ENCODE peak calls at places on chromosomes 13 and 19, in nine cellular contexts. Y, A, W, B, Q, P, H, Z and M are unnamed samples. For H3K4me1, the result is how much of the 10 kb centered on the place peaks cover.

GRCh38 chr13:34416833-34417425 is 525.1 kb upstream of the NBEA start:
- DNase-seq in Z (no peak), P (no peak), A (peak), H (no peak), W (peak), Q (peak), Y (peak), B (no peak), M (peak)

GRCh38 chr19:38478273-38478971 is 44.9 kb downstream of the RYR1 start:
- DNase-seq in B (no peak), Q (peak), H (no peak), Z (no peak), A (no peak), P (no peak), Y (peak), W (no peak), M (no peak)

GRCh38 chr13:25489238-25489637 is 117.5 kb downstream of the ATP8A2 start:
- DNase-seq in A (no peak), H (no peak), Q (no peak), P (no peak), B (no peak), Z (no peak), Y (no peak), W (no peak), M (no peak)

GRCh38 chr19:28213476-28214082 is 999.4 kb downstream of the UQCRFS1 start:
- DNase-seq in P (no peak), W (no peak), Z (no peak), A (no peak), H (no peak), B (no peak), Q (no peak), Y (no peak), M (no peak)

GRCh38 chr13:50375792-50376191 is 360.5 kb downstream of the KCNRG start:
- DNase-seq in Z (no peak), Q (peak), H (no peak), W (no peak), P (no peak), A (no peak), B (no peak), Y (peak), M (no peak)

GRCh38 chr19:925912-926594 is at the start of gene ARID3A:
- DNase-seq in W (no peak), P (no peak), H (no peak), Q (peak), A (peak), Y (no peak), Z (no peak), B (no peak), M (peak)

GRCh38 chr13:45765464-45765863 is 63.3 kb downstream of the CBY2 start:
- DNase-seq in W (no peak), Y (no peak), A (no peak), H (no peak), Z (no peak), P (no peak), B (no peak), Q (no peak), M (no peak)

GRCh38 chr13:34161829-34162544 is 344.0 kb downstream of the RFC3 start:
- DNase-seq in A (no peak), B (no peak), Z (no peak), P (no peak), H (no peak), Q (peak), Y (peak), W (no peak), M (no peak)

GRCh38 chr19:43634877-43635560 is 4.6 kb downstream of the CADM4 start:
- DNase-seq in Y (no peak), H (no peak), Z (no peak), P (no peak), A (no peak), W (no peak), Q (peak), B (no peak), M (no peak)

GRCh38 chr19:41711376-41712261 is 3.2 kb downstream of the CEACAM5 start:
- DNase-seq in H (no peak), B (no peak), Y (no peak), W (no peak), P (no peak), A (no peak), Z (no peak), Q (no peak), M (peak)

GRCh38 chr19:8973501-8974091 is 36.6 kb downstream of the MUC16 start:
- DNase-seq in Y (peak), W (no peak), B (no peak), H (no peak), A (no peak), Q (peak), Z (no peak), P (no peak), M (no peak)

GRCh38 chr19:45952691-45953505 is 20.8 kb downstream of the NOVA2 start:
- DNase-seq in Y (peak), P (peak), W (no peak), Z (peak), Q (peak), H (no peak), B (no peak), A (no peak), M (peak)

GRCh38 chr13:67330149-67330548 is 100.0 kb upstream of the PCDH9 start:
- DNase-seq in B (no peak), P (no peak), Z (no peak), Q (peak), Y (no peak), H (no peak), W (no peak), A (no peak), M (no peak)

GRCh38 chr13:28355822-28356371 is 139.0 kb downstream of the FLT1 start:
- DNase-seq in P (no peak), A (no peak), Z (no peak), Q (peak), Y (no peak), B (no peak), H (no peak), W (no peak), M (no peak)

GRCh38 chr19:28644261-28644660 is 568.7 kb downstream of the UQCRFS1 start:
- DNase-seq in Q (no peak), H (no peak), W (no peak), B (no peak), Z (no peak), Y (no peak), P (no peak), A (no peak), M (no peak)

GRCh38 chr19:4472174-4472974 is at the start of gene HDGFL2:
- DNase-seq in Y (no peak), B (no peak), P (no peak), A (peak), W (no peak), Q (no peak), H (no peak), Z (no peak), M (no peak)

GRCh38 chr13:99432637-99433542 is 68.4 kb upstream of the TM9SF2 start:
- DNase-seq in W (peak), B (peak), Y (peak), A (peak), H (peak), P (peak), Z (peak), Q (peak), M (peak)

GRCh38 chr13:113034451-113035208 is 65.6 kb downstream of the MCF2L start:
- DNase-seq in P (no peak), Z (no peak), W (peak), Q (peak), B (no peak), Y (peak), H (no peak), A (peak), M (peak)

GRCh38 chr13:98222081-98222554 is 45.0 kb upstream of the RNF113B start:
- DNase-seq in Z (no peak), Q (peak), H (no peak), P (no peak), B (no peak), A (no peak), Y (peak), W (no peak), M (peak)

GRCh38 chr13:69040898-69041297 is 1066.7 kb upstream of the ATXN8OS start:
- DNase-seq in P (no peak), A (no peak), H (no peak), W (no peak), Z (no peak), Q (no peak), B (no peak), Y (no peak), M (no peak)

GRCh38 chr13:101455863-101456262 is 3.4 kb downstream of the ITGBL1 start:
- DNase-seq in B (peak), Y (peak), Z (no peak), A (no peak), W (no peak), P (no peak), H (no peak), Q (peak), M (no peak)

GRCh38 chr19:34503546-34504272 is 22.2 kb downstream of the WTIP start:
- DNase-seq in P (no peak), Q (no peak), B (no peak), Z (no peak), W (peak), H (no peak), A (no peak), Y (no peak), M (no peak)

GRCh38 chr13:98869408-98870090 is 108.3 kb downstream of the DOCK9 start:
- DNase-seq in H (no peak), Q (peak), Z (no peak), Y (peak), P (no peak), A (no peak), W (no peak), B (no peak), M (no peak)

GRCh38 chr13:101341464-101341863 is 74.8 kb downstream of the NALCN start:
- DNase-seq in Q (no peak), Z (no peak), B (no peak), W (no peak), P (no peak), Y (peak), H (no peak), A (no peak), M (no peak)

GRCh38 chr13:73922728-73923393 is 211.3 kb downstream of the KLF12 start:
- DNase-seq in Q (peak), H (no peak), Z (no peak), A (no peak), P (no peak), B (no peak), Y (peak), W (no peak), M (no peak)

GRCh38 chr13:75831389-75831788 is 195.3 kb downstream of the LMO7 start:
- DNase-seq in Q (no peak), P (no peak), B (no peak), Z (no peak), A (no peak), W (no peak), H (no peak), Y (no peak), M (no peak)

GRCh38 chr19:53157601-53158000 is 1.3 kb downstream of the ZNF347 start:
- DNase-seq in P (no peak), Z (no peak), Y (peak), Q (peak), W (no peak), B (no peak), H (no peak), A (no peak), M (no peak)

GRCh38 chr19:43675269-43675879 is 5.4 kb upstream of the PLAUR start:
- DNase-seq in H (no peak), Y (peak), P (no peak), B (peak), Z (no peak), A (no peak), Q (peak), W (no peak), M (peak)

GRCh38 chr19:50823389-50824042 is at the start of gene KLK1:
- DNase-seq in P (no peak), W (no peak), Q (no peak), Z (no peak), B (no peak), H (no peak), Y (no peak), A (no peak), M (peak)

GRCh38 chr13:110628952-110629701 is 13.8 kb downstream of the NAXD start:
- DNase-seq in A (no peak), B (no peak), W (no peak), Q (peak), P (no peak), H (no peak), Z (no peak), Y (no peak), M (no peak)

GRCh38 chr13:110629735-110630134 is 14.4 kb downstream of the NAXD start:
- DNase-seq in W (no peak), Q (no peak), P (peak), B (no peak), A (no peak), H (no peak), Z (no peak), Y (no peak), M (no peak)

GRCh38 chr13:110627761-110628476 is 12.6 kb downstream of the NAXD start:
- DNase-seq in B (no peak), Q (no peak), A (no peak), H (no peak), P (no peak), W (no peak), Z (no peak), Y (no peak), M (no peak)

GRCh38 chr13:110628477-110628793 is 13.1 kb downstream of the NAXD start:
- DNase-seq in Y (no peak), A (no peak), W (no peak), P (no peak), Z (no peak), B (no peak), Q (peak), H (no peak), M (no peak)

DNA sequence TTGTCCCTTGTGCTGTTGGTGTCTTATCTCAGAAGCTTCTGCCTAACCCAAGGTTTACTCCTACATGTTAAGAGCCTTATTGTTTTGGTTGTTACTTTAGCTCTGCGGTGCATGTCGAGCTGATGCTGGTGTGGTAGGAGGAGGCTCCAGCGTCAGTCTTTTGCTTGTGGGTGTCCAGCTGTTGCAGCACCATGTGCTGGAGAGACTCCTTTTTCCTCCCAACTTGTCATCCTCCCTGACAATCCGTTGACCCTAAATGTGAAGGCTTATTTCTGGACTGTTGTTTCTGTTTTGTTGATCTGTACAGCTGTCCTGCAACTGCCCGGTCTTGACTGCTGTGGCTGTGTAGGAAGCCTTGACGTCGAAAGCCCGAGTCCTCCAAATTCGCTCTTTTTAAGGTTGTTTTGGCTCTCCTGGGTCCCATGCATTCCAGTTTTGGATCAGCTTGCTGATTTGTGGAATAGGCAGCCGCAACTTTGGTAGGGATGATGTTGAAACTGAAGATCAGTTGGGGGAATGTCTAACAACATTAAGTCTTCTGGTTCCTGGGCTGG is 15.3 kb downstream of the NAXD start:
- DNase-seq in P (no peak), A (no peak), B (no peak), H (no peak), Q (peak), W (no peak), Y (no peak), Z (no peak), M (no peak)
- H3K4me1 ChIP-seq in P (under half), A (under half), B (under half), H (under half), Q (under half), W (under half), Y (under half), Z (under half), M (under half)

GRCh38 chr13:39945226-39945625 is 289.8 kb downstream of the COG6 start:
- DNase-seq in W (no peak), Q (no peak), Z (no peak), Y (no peak), A (no peak), P (no peak), B (no peak), H (no peak), M (no peak)
- H3K27ac ChIP-seq in W (no peak), Q (no peak), Z (no peak), Y (no peak), A (no peak), P (no peak), B (no peak), H (no peak), M (no peak)

DNA sequence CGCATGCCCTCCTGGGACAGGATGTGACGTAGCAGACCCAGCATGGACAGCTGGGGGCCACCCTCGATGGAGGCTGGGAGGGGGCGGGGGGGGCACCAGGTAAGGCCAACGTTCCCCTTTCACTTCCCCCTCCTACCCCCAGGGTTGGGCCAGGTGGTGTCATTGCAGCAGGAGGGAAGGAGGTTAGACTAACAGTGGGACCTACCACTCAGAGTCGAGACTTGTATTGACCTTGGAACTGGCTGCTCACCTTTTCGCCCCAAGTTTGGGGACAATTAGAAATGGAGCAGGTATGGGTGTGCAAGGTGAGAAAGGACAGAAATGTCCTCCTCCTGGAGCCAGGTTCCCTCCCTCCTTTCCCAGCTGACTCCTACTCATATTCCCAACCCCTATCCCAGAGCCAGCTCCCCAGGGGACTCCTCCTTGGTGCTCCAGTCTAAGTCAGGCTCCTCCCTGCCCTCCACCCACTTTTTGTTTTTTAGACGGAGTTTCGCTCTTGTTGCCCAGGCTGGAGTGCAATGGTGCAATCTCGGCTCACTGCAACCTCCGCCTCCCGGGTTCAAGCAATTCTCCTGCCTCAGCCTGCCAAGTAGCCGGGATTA is 8.6 kb upstream of the SLC25A41 start:
- DNase-seq in H (no peak), Q (no peak), B (no peak), Y (no peak), W (no peak), Z (no peak), P (no peak), A (no peak), M (no peak)
- H3K4me1 ChIP-seq in H (under half), Q (under half), B (under half), Y (under half), W (under half), Z (under half), P (under half), A (under half), M (under half)

DNA sequence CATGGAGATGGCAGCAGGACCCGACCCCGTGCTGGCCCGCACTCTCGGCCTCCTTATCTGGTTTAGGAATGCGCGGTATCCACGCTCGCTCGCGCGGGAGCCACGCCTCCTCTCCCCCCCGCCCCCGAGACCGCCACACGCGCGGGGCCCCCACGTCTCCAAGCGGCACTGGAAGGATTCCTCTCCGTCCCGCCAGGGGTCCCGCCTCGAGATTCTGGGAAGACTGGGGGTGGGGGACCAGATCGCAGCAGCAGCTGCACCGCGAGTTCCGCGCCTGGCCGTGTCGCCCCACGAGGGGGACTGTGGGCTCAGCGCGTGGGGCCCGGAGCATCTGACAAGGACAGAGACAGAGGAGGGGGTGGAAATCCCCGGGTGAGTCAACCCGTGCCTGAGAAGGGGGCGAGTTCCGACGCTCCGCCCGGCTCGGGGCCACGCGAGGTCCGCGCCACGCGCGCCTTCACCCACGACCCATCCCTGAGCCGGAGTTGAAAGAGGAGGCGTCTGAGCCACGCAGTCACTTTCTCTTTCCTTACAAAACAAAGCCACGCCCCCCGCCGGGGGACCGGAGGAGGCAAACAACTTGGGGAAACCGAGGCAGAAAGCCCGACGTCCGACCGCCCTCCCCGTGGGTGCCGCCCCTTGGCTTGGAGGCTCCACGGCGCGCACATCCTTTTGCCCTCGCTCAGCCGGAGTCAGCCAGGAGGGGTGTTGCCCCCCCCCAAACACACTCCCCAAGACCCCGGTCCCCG is 802 bp downstream of the S1PR2 start:
- DNase-seq in H (peak), Y (no peak), A (peak), P (peak), Q (peak), W (peak), Z (peak), B (no peak), M (peak)
- H3K27ac ChIP-seq in H (peak), Y (no peak), A (peak), P (peak), Q (no peak), W (peak), Z (peak), B (peak), M (peak)

GRCh38 chr19:47719047-47719885 is 6.0 kb downstream of the EHD2 start:
- DNase-seq in P (no peak), W (peak), H (no peak), A (peak), Q (peak), Z (no peak), B (peak), Y (no peak), M (peak)
- H3K4me1 ChIP-seq in P (under half), W (half or more), H (under half), A (half or more), Q (under half), Z (under half), B (under half), Y (under half), M (under half)